ENCODE peak calls at places on chromosomes 5 and 9, in five cellular contexts. U is neural progenitor cell, V is PC-3, E is SK-N-SH, Z is GM23338. O is an unnamed sample.
A peak's percentile ranks its signal among the peaks of the same experiment; 100 is the strongest.

GRCh38 chr9:111481885-111482636 is 2.1 kb downstream of the ECPAS start:
- DNase-seq in Z (peak; percentile 32), E (no peak), U (no peak), V (peak; percentile 56), O (no peak)

GRCh38 chr5:156094001-156094400 is 233.0 kb upstream of the SGCD start:
- DNase-seq in Z (peak; percentile 23), E (no peak), V (no peak), U (peak; percentile 55), O (no peak)

GRCh38 chr9:137070906-137071275 is 534 bp upstream of the SAPCD2 start:
- DNase-seq in V (no peak), Z (no peak), U (no peak), E (peak; percentile 77), O (no peak)

GRCh38 chr9:129183495-129184308 is 5.6 kb upstream of the IER5L start:
- DNase-seq in E (peak; percentile 46), V (no peak), U (peak; percentile 59), Z (no peak), O (no peak)

GRCh38 chr5:20554001-20554400 is 566.0 kb upstream of the CDH18 start:
- DNase-seq in Z (no peak), E (no peak), V (peak; percentile 47), U (no peak), O (no peak)

GRCh38 chr5:60521379-60522298 is 178.3 kb downstream of the DEPDC1B start:
- DNase-seq in V (no peak), Z (no peak), E (no peak), U (no peak), O (no peak)

GRCh38 chr9:83266618-83267543 is 203.9 kb upstream of the RASEF start:
- DNase-seq in U (no peak), V (peak; percentile 48), Z (no peak), E (no peak), O (peak; percentile 48)

GRCh38 chr9:277595-278330 is 63.1 kb downstream of the DOCK8 start:
- DNase-seq in U (no peak), Z (no peak), V (no peak), E (no peak), O (no peak)

GRCh38 chr5:126600631-126601511 is at the start of gene PHAX:
- DNase-seq in Z (peak; percentile 89), E (peak; percentile 94), U (peak; percentile 92), V (peak; percentile 76), O (peak; percentile 52)

GRCh38 chr5:83900307-83900706 is 179.7 kb upstream of the HAPLN1 start:
- DNase-seq in Z (peak; percentile 11), V (no peak), E (no peak), U (peak; percentile 47), O (no peak)

DNA sequence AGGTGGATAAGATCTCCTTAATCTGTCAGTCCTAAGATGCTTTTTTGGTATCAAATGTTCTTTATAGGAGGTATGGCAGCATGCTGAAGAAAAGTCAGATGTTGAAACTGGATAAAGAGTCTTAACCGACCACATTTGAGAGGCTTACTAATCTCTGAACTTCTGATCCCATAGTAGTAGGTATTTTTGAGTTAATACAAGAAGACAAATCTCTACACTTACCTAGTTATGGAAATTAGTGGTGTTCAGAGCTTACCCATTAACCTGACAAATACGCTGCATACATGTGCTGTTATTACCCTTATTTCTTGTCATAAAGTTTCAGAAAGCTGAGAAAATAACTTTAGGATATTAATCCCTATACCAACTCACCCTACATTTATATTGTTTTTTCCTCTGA is 83.0 kb downstream of the ISL1 start:
- DNase-seq in V (no peak), Z (no peak), E (no peak), U (no peak), O (no peak)
- H3F3A ChIP-seq in V (no peaks in the 10 kb centered on the region), Z (no peaks in the 10 kb centered on the region), E (peaks cover 27% of the 10 kb centered on the region), U (no peaks in the 10 kb centered on the region), O (no peaks in the 10 kb centered on the region)

GRCh38 chr5:37950436-37950835 is 110.6 kb upstream of the GDNF start:
- DNase-seq in E (no peak), V (no peak), U (no peak), Z (no peak), O (no peak)

GRCh38 chr5:37954561-37954960 is 114.7 kb upstream of the GDNF start:
- DNase-seq in V (no peak), U (no peak), Z (no peak), E (no peak), O (no peak)

GRCh38 chr5:37955748-37956147 is 115.9 kb upstream of the GDNF start:
- DNase-seq in V (peak; percentile 11), U (no peak), Z (no peak), E (no peak), O (no peak)

GRCh38 chr5:37951946-37952721 is 112.3 kb upstream of the GDNF start:
- DNase-seq in U (no peak), V (no peak), E (no peak), Z (peak; percentile 50), O (no peak)
- H3F3A ChIP-seq in U (no peaks in the 10 kb centered on the region), V (no peaks in the 10 kb centered on the region), E (no peaks in the 10 kb centered on the region), Z (no peaks in the 10 kb centered on the region), O (no peaks in the 10 kb centered on the region)

GRCh38 chr5:141771562-141771961 is 89.5 kb upstream of the ARAP3 start:
- DNase-seq in E (no peak), V (no peak), U (no peak), Z (no peak), O (peak; percentile 8)

GRCh38 chr5:141763526-141763925 is 81.5 kb upstream of the ARAP3 start:
- DNase-seq in U (no peak), E (peak; percentile 53), Z (no peak), V (no peak), O (no peak)

GRCh38 chr5:141771031-141771430 is 89.0 kb upstream of the ARAP3 start:
- DNase-seq in Z (peak; percentile 37), V (no peak), E (no peak), U (peak; percentile 62), O (peak; percentile 13)

GRCh38 chr5:141766152-141766551 is 84.1 kb upstream of the ARAP3 start:
- DNase-seq in V (no peak), U (no peak), E (no peak), Z (no peak), O (no peak)

DNA sequence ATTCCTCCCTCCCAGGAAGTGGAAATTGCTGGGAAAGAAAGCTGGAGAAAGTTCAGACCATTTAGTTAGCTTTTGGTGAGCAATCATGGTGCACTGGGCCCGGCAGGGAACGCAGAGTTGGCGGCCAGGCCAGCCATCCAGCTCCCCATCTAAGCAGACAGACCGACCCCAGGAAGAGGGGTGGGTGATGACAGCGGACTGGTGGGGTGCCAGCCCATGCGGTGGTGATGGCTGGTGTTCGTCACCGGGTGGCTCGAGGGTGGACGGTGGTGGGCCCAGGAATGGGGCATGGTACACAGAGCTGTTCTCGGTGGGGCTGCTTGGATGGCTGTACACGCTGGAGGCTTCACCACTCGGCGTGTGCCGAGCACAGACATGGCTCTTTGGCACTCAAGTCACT is 85.6 kb upstream of the ARAP3 start:
- DNase-seq in E (no peak), U (no peak), V (no peak), Z (no peak), O (no peak)
- H3F3A ChIP-seq in E (no peaks in the 10 kb centered on the region), U (peaks cover 3% of the 10 kb centered on the region), V (no peaks in the 10 kb centered on the region), Z (no peaks in the 10 kb centered on the region), O (no peaks in the 10 kb centered on the region)

DNA sequence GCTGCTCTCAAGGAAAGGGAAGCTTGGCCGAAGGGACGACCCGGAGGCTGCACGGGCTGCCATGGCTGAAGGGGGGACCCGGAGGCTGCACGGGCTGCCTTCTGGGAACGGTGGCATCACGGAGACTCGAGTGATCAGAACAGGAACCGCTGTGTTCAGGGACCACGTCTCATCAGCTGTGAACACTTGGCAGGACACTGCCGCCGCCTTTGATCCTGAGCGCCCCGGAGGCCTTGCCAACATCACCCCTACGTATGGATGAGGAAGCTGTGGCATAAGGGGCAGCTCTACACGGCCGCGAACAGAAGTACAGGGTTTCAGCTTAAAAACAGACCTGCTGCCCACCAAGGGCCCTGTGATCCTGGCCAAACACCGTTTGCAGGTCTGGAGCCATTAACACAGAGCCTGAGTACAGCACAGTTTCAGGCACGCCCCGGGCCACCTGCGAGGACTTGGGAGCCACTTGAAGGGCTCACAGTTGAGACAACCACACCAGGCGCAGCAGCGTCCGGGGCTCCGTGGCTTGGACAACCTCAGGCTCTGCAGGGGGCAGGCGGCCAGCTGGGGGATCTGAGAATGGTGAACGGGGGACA is 23.9 kb upstream of the TERT start:
- DNase-seq in E (no peak), V (no peak), U (no peak), Z (no peak), O (no peak)
- H3F3A ChIP-seq in E (peaks cover 4% of the 10 kb centered on the region), V (peaks cover 5% of the 10 kb centered on the region), U (peaks cover 14% of the 10 kb centered on the region), Z (peaks cover 27% of the 10 kb centered on the region), O (peaks cover 35% of the 10 kb centered on the region)

GRCh38 chr5:181235689-181236366 is 7.9 kb downstream of the RACK1 start:
- DNase-seq in E (no peak), Z (no peak), U (no peak), V (no peak), O (no peak)
- H3F3A ChIP-seq in E (peaks cover 73% of the 10 kb centered on the region), Z (peaks cover 61% of the 10 kb centered on the region), U (peaks cover 71% of the 10 kb centered on the region), V (peaks cover 20% of the 10 kb centered on the region), O (peaks cover 80% of the 10 kb centered on the region)

GRCh38 chr9:94176582-94176981 is 82.5 kb upstream of the ZNF169 start:
- DNase-seq in U (no peak), E (no peak), V (no peak), Z (no peak), O (no peak)

GRCh38 chr9:94181782-94182181 is 77.3 kb upstream of the ZNF169 start:
- DNase-seq in U (no peak), E (no peak), Z (no peak), V (no peak), O (no peak)

GRCh38 chr9:94175669-94176068 is 83.4 kb upstream of the ZNF169 start:
- DNase-seq in V (no peak), Z (no peak), E (no peak), U (no peak), O (no peak)

GRCh38 chr9:94182532-94182931 is 76.6 kb upstream of the ZNF169 start:
- DNase-seq in Z (no peak), E (no peak), V (no peak), U (no peak), O (no peak)

GRCh38 chr9:94178927-94179326 is 80.2 kb upstream of the ZNF169 start:
- DNase-seq in E (no peak), Z (no peak), V (no peak), U (no peak), O (no peak)
- H3F3A ChIP-seq in E (peaks cover 42% of the 10 kb centered on the region), Z (peaks cover 4% of the 10 kb centered on the region), V (no peaks in the 10 kb centered on the region), U (peaks cover 8% of the 10 kb centered on the region), O (peaks cover 66% of the 10 kb centered on the region)

GRCh38 chr5:14508046-14508445 is 73.5 kb upstream of the OTULINL start:
- DNase-seq in U (no peak), Z (no peak), E (no peak), V (no peak), O (no peak)
- H3F3A ChIP-seq in U (no peaks in the 10 kb centered on the region), Z (no peaks in the 10 kb centered on the region), E (peaks cover 71% of the 10 kb centered on the region), V (no peaks in the 10 kb centered on the region), O (peaks cover 4% of the 10 kb centered on the region)

DNA sequence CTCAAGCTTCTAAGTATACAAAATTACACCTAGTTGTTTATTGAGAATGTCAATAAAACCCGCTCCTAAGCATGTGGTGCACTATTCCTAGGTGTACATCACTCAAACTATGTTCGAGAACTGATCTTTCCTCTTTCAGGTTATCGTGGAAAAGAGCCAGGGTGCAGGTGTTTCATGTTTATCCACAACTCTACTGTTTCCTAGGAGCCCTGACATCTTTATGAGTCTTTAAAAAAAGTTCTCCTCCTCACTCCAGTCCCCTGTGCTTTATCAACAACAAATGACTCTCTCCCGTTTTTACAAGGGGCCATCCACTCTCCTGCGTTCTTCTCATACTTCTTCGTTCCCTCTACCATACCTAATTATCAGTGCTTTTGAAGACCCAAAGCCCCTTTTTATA is 78.8 kb upstream of the NFIL3 start:
- DNase-seq in U (no peak), Z (no peak), E (no peak), V (no peak), O (no peak)
- H3F3A ChIP-seq in U (no peaks in the 10 kb centered on the region), Z (no peaks in the 10 kb centered on the region), E (no peaks in the 10 kb centered on the region), V (no peaks in the 10 kb centered on the region), O (peaks cover 15% of the 10 kb centered on the region)

O was measured in PC-9.